ENCODE peak calls at places on chromosome 2, in eight cellular contexts. One of them, this sample, is unnamed.

GRCh38 chr2:158734442-158734841 is 60.7 kb upstream of the DAPL1 start:
- DNase-seq in anterior cingulate cortex: no peak
- DNase-seq in epithelial cell of esophagus: peak; percentile 69
- DNase-seq in NCI-H345: no peak
- DNase-seq in fibroblast of the aortic adventitia: no peak
- DNase-seq in iPS-NIHi11: no peak
- DNase-seq in naive thymus-derived CD8-positive, alpha-beta T cell: no peak
- DNase-seq in HTR-8/SVneo: no peak
- DNase-seq in this sample: no peak

GRCh38 chr2:239249781-239250180 is 151.0 kb downstream of the HDAC4 start:
- DNase-seq in NCI-H345: peak; percentile 65
- DNase-seq in HTR-8/SVneo: no peak
- DNase-seq in anterior cingulate cortex: no peak
- DNase-seq in fibroblast of the aortic adventitia: peak; percentile 71
- DNase-seq in epithelial cell of esophagus: no peak
- DNase-seq in naive thymus-derived CD8-positive, alpha-beta T cell: no peak
- DNase-seq in iPS-NIHi11: no peak
- DNase-seq in this sample: no peak

GRCh38 chr2:7480431-7480830 is 563.2 kb downstream of the RNF144A start:
- DNase-seq in anterior cingulate cortex: no peak
- DNase-seq in NCI-H345: no peak
- DNase-seq in HTR-8/SVneo: no peak
- DNase-seq in iPS-NIHi11: no peak
- DNase-seq in epithelial cell of esophagus: no peak
- DNase-seq in fibroblast of the aortic adventitia: no peak
- DNase-seq in naive thymus-derived CD8-positive, alpha-beta T cell: no peak
- DNase-seq in this sample: no peak

GRCh38 chr2:25982968-25983280 is 627 bp upstream of the KIF3C start:
- DNase-seq in naive thymus-derived CD8-positive, alpha-beta T cell: no peak
- DNase-seq in iPS-NIHi11: no peak
- DNase-seq in NCI-H345: no peak
- DNase-seq in HTR-8/SVneo: no peak
- DNase-seq in epithelial cell of esophagus: no peak
- DNase-seq in fibroblast of the aortic adventitia: no peak
- DNase-seq in anterior cingulate cortex: no peak
- DNase-seq in this sample: no peak

GRCh38 chr2:199624958-199625357 is 167.2 kb upstream of the SATB2 start:
- DNase-seq in iPS-NIHi11: peak; percentile 57
- DNase-seq in NCI-H345: no peak
- DNase-seq in epithelial cell of esophagus: peak; percentile 19
- DNase-seq in fibroblast of the aortic adventitia: no peak
- DNase-seq in HTR-8/SVneo: no peak
- DNase-seq in anterior cingulate cortex: no peak
- DNase-seq in naive thymus-derived CD8-positive, alpha-beta T cell: no peak
- DNase-seq in this sample: no peak

GRCh38 chr2:238097201-238097987 is 2.7 kb upstream of the ESPNL start:
- DNase-seq in anterior cingulate cortex: no peak
- DNase-seq in naive thymus-derived CD8-positive, alpha-beta T cell: no peak
- DNase-seq in fibroblast of the aortic adventitia: no peak
- DNase-seq in iPS-NIHi11: peak; percentile 16
- DNase-seq in epithelial cell of esophagus: no peak
- DNase-seq in NCI-H345: no peak
- DNase-seq in HTR-8/SVneo: no peak
- DNase-seq in this sample: no peak

GRCh38 chr2:240424341-240425235 is 10.9 kb upstream of the GPC1 start:
- DNase-seq in fibroblast of the aortic adventitia: no peak
- DNase-seq in anterior cingulate cortex: no peak
- DNase-seq in epithelial cell of esophagus: no peak
- DNase-seq in naive thymus-derived CD8-positive, alpha-beta T cell: no peak
- DNase-seq in iPS-NIHi11: no peak
- DNase-seq in NCI-H345: no peak
- DNase-seq in HTR-8/SVneo: no peak
- DNase-seq in this sample: no peak

GRCh38 chr2:231549446-231550239 is 19.4 kb upstream of the NMUR1 start:
- DNase-seq in fibroblast of the aortic adventitia: no peak
- DNase-seq in HTR-8/SVneo: no peak
- DNase-seq in NCI-H345: no peak
- DNase-seq in anterior cingulate cortex: no peak
- DNase-seq in naive thymus-derived CD8-positive, alpha-beta T cell: no peak
- DNase-seq in iPS-NIHi11: no peak
- DNase-seq in epithelial cell of esophagus: no peak
- DNase-seq in this sample: no peak

GRCh38 chr2:69797836-69798465 is 31.5 kb upstream of the GMCL1 start:
- DNase-seq in iPS-NIHi11: no peak
- DNase-seq in HTR-8/SVneo: peak; percentile 39
- DNase-seq in fibroblast of the aortic adventitia: no peak
- DNase-seq in naive thymus-derived CD8-positive, alpha-beta T cell: no peak
- DNase-seq in anterior cingulate cortex: no peak
- DNase-seq in NCI-H345: no peak
- DNase-seq in epithelial cell of esophagus: peak; percentile 38
- DNase-seq in this sample: no peak

GRCh38 chr2:148742373-148742772 is 97.8 kb downstream of the EPC2 start:
- DNase-seq in HTR-8/SVneo: no peak
- DNase-seq in naive thymus-derived CD8-positive, alpha-beta T cell: no peak
- DNase-seq in anterior cingulate cortex: no peak
- DNase-seq in NCI-H345: no peak
- DNase-seq in epithelial cell of esophagus: peak; percentile 67
- DNase-seq in fibroblast of the aortic adventitia: no peak
- DNase-seq in iPS-NIHi11: no peak
- DNase-seq in this sample: no peak

GRCh38 chr2:1011985-1012384 is 61.3 kb downstream of the SNTG2 start:
- DNase-seq in HTR-8/SVneo: no peak
- DNase-seq in anterior cingulate cortex: no peak
- DNase-seq in NCI-H345: no peak
- DNase-seq in iPS-NIHi11: no peak
- DNase-seq in naive thymus-derived CD8-positive, alpha-beta T cell: no peak
- DNase-seq in epithelial cell of esophagus: no peak
- DNase-seq in fibroblast of the aortic adventitia: no peak
- DNase-seq in this sample: no peak

GRCh38 chr2:205477016-205477705 is 205.1 kb upstream of the NRP2 start:
- DNase-seq in NCI-H345: no peak
- DNase-seq in anterior cingulate cortex: no peak
- DNase-seq in HTR-8/SVneo: no peak
- DNase-seq in epithelial cell of esophagus: no peak
- DNase-seq in fibroblast of the aortic adventitia: peak; percentile 27
- DNase-seq in naive thymus-derived CD8-positive, alpha-beta T cell: no peak
- DNase-seq in iPS-NIHi11: no peak
- DNase-seq in this sample: no peak

GRCh38 chr2:168499500-168499899 is 43.4 kb downstream of the CERS6 start:
- DNase-seq in naive thymus-derived CD8-positive, alpha-beta T cell: no peak
- DNase-seq in fibroblast of the aortic adventitia: no peak
- DNase-seq in anterior cingulate cortex: no peak
- DNase-seq in epithelial cell of esophagus: no peak
- DNase-seq in HTR-8/SVneo: no peak
- DNase-seq in NCI-H345: no peak
- DNase-seq in iPS-NIHi11: no peak
- DNase-seq in this sample: no peak

GRCh38 chr2:166376873-166377272 is 1.1 kb upstream of the SCN9A start:
- DNase-seq in fibroblast of the aortic adventitia: no peak
- DNase-seq in anterior cingulate cortex: no peak
- DNase-seq in naive thymus-derived CD8-positive, alpha-beta T cell: no peak
- DNase-seq in HTR-8/SVneo: no peak
- DNase-seq in iPS-NIHi11: no peak
- DNase-seq in NCI-H345: no peak
- DNase-seq in epithelial cell of esophagus: no peak
- DNase-seq in this sample: peak; percentile 7

GRCh38 chr2:120353591-120353898 is 7.6 kb downstream of the INHBB start:
- DNase-seq in naive thymus-derived CD8-positive, alpha-beta T cell: no peak
- DNase-seq in iPS-NIHi11: no peak
- DNase-seq in HTR-8/SVneo: no peak
- DNase-seq in NCI-H345: no peak
- DNase-seq in epithelial cell of esophagus: no peak
- DNase-seq in anterior cingulate cortex: no peak
- DNase-seq in fibroblast of the aortic adventitia: no peak
- DNase-seq in this sample: no peak

GRCh38 chr2:9653485-9654271 is 22.9 kb upstream of the YWHAQ start:
- DNase-seq in anterior cingulate cortex: no peak
- DNase-seq in naive thymus-derived CD8-positive, alpha-beta T cell: no peak
- DNase-seq in NCI-H345: peak; percentile 38
- DNase-seq in HTR-8/SVneo: no peak
- DNase-seq in epithelial cell of esophagus: no peak
- DNase-seq in iPS-NIHi11: no peak
- DNase-seq in fibroblast of the aortic adventitia: no peak
- DNase-seq in this sample: no peak

GRCh38 chr2:54308186-54308585 is 52.2 kb upstream of the TSPYL6 start:
- DNase-seq in epithelial cell of esophagus: peak; percentile 21
- DNase-seq in HTR-8/SVneo: no peak
- DNase-seq in iPS-NIHi11: no peak
- DNase-seq in anterior cingulate cortex: no peak
- DNase-seq in NCI-H345: no peak
- DNase-seq in naive thymus-derived CD8-positive, alpha-beta T cell: no peak
- DNase-seq in fibroblast of the aortic adventitia: no peak
- DNase-seq in this sample: no peak